ENCODE peak calls at places on chromosomes 5 and 9, in five cellular contexts. R is Caco-2, A is astrocyte, L is GM13977, M is fibroblast of the aortic adventitia. G is an unnamed sample.

GRCh38 chr5:169213479-169213878 is 87.5 kb downstream of the SLIT3 start:
- DNase-seq in M (peak), A (peak), R (no peak), L (no peak), G (no peak)

GRCh38 chr5:147963948-147964693 is 57.8 kb upstream of the C5orf46 start:
- DNase-seq in R (peak), A (no peak), M (no peak), L (no peak), G (no peak)

GRCh38 chr5:136979131-136979530 is 520.0 kb downstream of the SPOCK1 start:
- DNase-seq in L (no peak), R (no peak), A (peak), M (no peak), G (no peak)

GRCh38 chr9:98191615-98192502 is 578 bp downstream of the CORO2A start:
- DNase-seq in M (no peak), L (no peak), A (no peak), R (no peak), G (no peak)

GRCh38 chr9:21609506-21609905 is 127.4 kb upstream of the IFNE start:
- DNase-seq in A (no peak), L (no peak), R (no peak), M (peak), G (no peak)

GRCh38 chr9:130940023-130940549 is 1.0 kb upstream of the FIBCD1 start:
- DNase-seq in R (no peak), A (no peak), L (no peak), M (no peak), G (no peak)

GRCh38 chr5:45680950-45681349 is 15.2 kb downstream of the HCN1 start:
- DNase-seq in M (no peak), R (no peak), L (no peak), A (no peak), G (no peak)

GRCh38 chr5:149486726-149487635 is 64.3 kb downstream of the CSNK1A1 start:
- DNase-seq in R (no peak), A (peak), L (no peak), M (peak), G (no peak)

GRCh38 chr5:128673411-128673957 is 135.4 kb upstream of the FBN2 start:
- DNase-seq in M (peak), R (no peak), A (no peak), L (no peak), G (no peak)

GRCh38 chr5:122221857-122222256 is 90.2 kb upstream of the SNCAIP start:
- DNase-seq in M (no peak), A (no peak), L (no peak), R (no peak), G (no peak)

GRCh38 chr5:151926186-151926585 is 1.5 kb upstream of the GLRA1 start:
- DNase-seq in L (no peak), M (no peak), A (no peak), R (no peak), G (no peak)

GRCh38 chr9:81829201-81829882 is 98.9 kb upstream of the SPATA31D4 start:
- DNase-seq in R (no peak), L (no peak), M (peak), A (no peak), G (no peak)

GRCh38 chr5:171847026-171847425 is 61.4 kb downstream of the SMIM23 start:
- DNase-seq in A (no peak), M (no peak), L (no peak), R (no peak), G (no peak)

GRCh38 chr5:171848487-171848886 is 62.9 kb downstream of the SMIM23 start:
- DNase-seq in A (no peak), R (no peak), L (no peak), M (no peak), G (no peak)

GRCh38 chr5:171845040-171845439 is 59.4 kb downstream of the SMIM23 start:
- DNase-seq in A (no peak), M (no peak), R (no peak), L (no peak), G (no peak)

GRCh38 chr5:171848006-171848405 is 62.4 kb downstream of the SMIM23 start:
- DNase-seq in M (no peak), R (no peak), L (no peak), A (no peak), G (no peak)

GRCh38 chr5:171845857-171846785 is 60.5 kb downstream of the SMIM23 start:
- DNase-seq in M (peak), R (no peak), A (no peak), L (no peak), G (no peak)
- TF ChIP-seq CTCF in M (no peak), R (no peak), A (no peak), L (no peak), G (no peak)

GRCh38 chr5:431711-432050 is 11.3 kb upstream of the EXOC3 start:
- DNase-seq in M (no peak), A (no peak), L (peak), R (no peak), G (no peak)

GRCh38 chr5:429453-430188 is 13.4 kb upstream of the EXOC3 start:
- DNase-seq in L (peak), R (peak), A (peak), M (peak), G (no peak)

GRCh38 chr5:430214-430925 is 12.6 kb upstream of the EXOC3 start:
- DNase-seq in M (no peak), A (no peak), L (peak), R (no peak), G (no peak)

GRCh38 chr5:432201-432927 is 10.6 kb upstream of the EXOC3 start:
- DNase-seq in M (no peak), A (no peak), R (no peak), L (peak), G (no peak)

GRCh38 chr5:431001-431710 is 11.8 kb upstream of the EXOC3 start:
- DNase-seq in R (peak), A (no peak), L (peak), M (peak), G (peak)
- TF ChIP-seq CTCF in R (peak), A (peak), L (peak), M (peak), G (peak)

DNA sequence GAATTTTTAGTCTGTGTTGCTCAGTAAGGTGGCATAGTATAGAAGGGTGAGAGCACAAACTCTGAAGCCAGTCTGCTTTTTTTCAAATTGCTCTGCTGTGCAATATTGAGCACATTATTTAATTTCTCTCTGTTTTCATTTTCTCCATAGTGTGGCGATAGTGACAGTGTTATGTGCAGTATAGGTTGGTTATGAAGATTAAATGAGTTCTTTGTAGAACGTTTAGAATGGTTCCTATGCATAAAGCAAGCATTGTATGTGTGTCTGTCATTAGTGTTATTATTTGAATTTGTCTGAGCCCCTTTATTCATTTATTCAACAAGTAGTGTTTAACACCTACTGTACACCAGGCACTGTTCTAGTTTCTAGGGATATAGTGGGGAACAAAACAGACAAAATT is 9.2 kb downstream of the PRR16 start:
- DNase-seq in A (no peak), M (no peak), L (no peak), R (no peak), G (no peak)
- TF ChIP-seq CTCF in A (no peak), M (no peak), L (no peak), R (no peak), G (no peak)

GRCh38 chr9:136857606-136858412 is 5.7 kb downstream of the MAMDC4 start:
- DNase-seq in M (no peak), R (peak), A (no peak), L (no peak), G (no peak)

GRCh38 chr9:136856078-136856474 is 3.9 kb downstream of the MAMDC4 start:
- DNase-seq in R (peak), A (no peak), L (no peak), M (no peak), G (no peak)

GRCh38 chr9:136855461-136856077 is 3.4 kb downstream of the MAMDC4 start:
- DNase-seq in R (peak), L (no peak), A (no peak), M (no peak), G (no peak)

GRCh38 chr9:136857166-136857565 is 5.0 kb downstream of the MAMDC4 start:
- DNase-seq in A (no peak), L (no peak), M (no peak), R (no peak), G (no peak)

DNA sequence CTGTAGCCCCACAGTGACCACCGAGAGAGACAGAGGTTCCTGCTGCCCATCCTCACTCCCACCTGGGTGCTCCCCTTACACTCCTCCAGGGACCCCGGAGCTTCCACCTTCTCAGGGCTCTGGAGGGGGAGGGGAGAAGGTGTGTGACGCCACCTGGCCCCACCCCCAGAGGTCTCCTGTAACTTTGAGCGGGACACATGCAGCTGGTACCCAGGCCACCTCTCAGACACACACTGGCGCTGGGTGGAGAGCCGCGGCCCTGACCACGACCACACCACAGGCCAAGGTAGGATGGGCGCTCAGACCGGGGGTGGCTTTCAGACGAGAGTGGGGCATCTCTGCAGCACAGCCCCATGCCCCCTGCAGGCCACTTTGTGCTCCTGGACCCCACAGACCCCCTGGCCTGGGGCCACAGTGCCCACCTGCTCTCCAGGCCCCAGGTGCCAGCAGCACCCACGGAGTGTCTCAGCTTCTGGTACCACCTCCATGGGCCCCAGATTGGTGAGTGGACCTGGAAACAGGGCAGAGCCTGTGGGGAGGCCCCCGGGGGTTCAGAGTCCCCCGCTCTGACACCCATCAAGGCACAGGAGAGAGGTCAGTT is 4.5 kb downstream of the MAMDC4 start:
- DNase-seq in R (peak), M (no peak), L (no peak), A (no peak), G (no peak)
- TF ChIP-seq CTCF in R (no peak), M (no peak), L (no peak), A (no peak), G (no peak)

DNA sequence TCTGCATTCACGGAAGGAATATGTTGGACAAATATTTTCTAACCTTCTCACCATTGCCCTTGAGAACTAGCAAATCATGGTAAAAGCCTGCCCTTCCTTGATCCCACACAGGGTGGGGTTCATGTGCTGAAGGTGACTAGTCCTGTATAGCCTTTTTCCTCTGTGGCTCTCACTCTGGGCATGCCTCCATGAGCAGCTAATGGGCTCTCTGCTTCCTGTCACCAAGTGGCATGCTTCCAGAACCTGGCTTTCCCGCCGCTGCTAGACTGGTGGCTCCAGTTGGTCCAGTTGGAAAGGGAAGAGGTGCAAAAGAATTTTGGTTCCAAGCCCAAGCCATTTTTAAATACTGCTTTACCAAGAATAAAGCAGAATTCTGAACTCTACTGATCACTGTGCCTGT is 35.5 kb downstream of the FBXO10 start:
- DNase-seq in M (no peak), L (no peak), A (no peak), R (no peak), G (no peak)
- TF ChIP-seq CTCF in M (no peak), L (no peak), A (no peak), R (no peak), G (no peak)

GRCh38 chr5:62575066-62575465 is 3.6 kb upstream of the LRRC70 start:
- DNase-seq in L (no peak), A (no peak), M (no peak), R (no peak), G (no peak)
- TF ChIP-seq CTCF in L (no peak), A (no peak), M (no peak), R (no peak), G (no peak)

GRCh38 chr5:19538607-19539006 is 449.4 kb downstream of the CDH18 start:
- DNase-seq in M (no peak), A (no peak), L (no peak), R (no peak), G (no peak)
- TF ChIP-seq CTCF in M (no peak), A (no peak), L (no peak), R (no peak), G (no peak)

DNA sequence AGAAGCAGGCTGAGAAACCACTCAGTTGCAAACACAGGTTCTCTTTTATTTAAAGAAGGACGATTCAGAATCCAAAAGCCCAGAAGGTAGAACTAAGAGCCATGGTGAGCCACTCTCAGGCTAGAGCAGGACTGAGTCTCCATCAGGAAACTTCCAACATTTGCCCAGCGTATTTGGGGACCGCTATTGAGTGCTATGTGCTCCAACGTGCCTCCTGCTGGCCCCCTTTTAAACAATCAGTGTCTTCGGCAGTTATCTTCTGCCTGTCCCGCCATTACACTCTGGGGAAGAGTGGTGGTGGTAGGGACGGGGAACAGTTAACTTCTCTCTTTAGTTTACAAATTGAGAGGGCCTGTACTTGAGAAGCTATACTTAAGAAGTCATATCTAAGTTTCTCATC is 78.1 kb downstream of the DENND1A start:
- DNase-seq in A (no peak), M (no peak), L (no peak), R (no peak), G (no peak)
- TF ChIP-seq CTCF in A (no peak), M (no peak), L (no peak), R (no peak), G (no peak)